ENCODE peak calls at places on chromosomes 2 and 18, in four cellular contexts. G, H, Q and U are unnamed samples.

GRCh38 chr2:171436307-171436706 is 2.3 kb downstream of the DCAF17 start:
- DNase-seq in G (peak), H (peak), Q (peak), U (peak)

GRCh38 chr2:16069663-16069932 is 129.2 kb downstream of the MYCN start:
- DNase-seq in G (no peak), H (no peak), Q (no peak), U (no peak)

GRCh38 chr18:63099848-63100625 is 219.5 kb downstream of the BCL2 start:
- DNase-seq in G (no peak), H (peak), Q (no peak), U (peak)

GRCh38 chr18:35683021-35683420 is 101.5 kb downstream of the GALNT1 start:
- DNase-seq in G (no peak), H (no peak), Q (no peak), U (no peak)

GRCh38 chr2:47068966-47069627 is 86.0 kb downstream of the STPG4 start:
- DNase-seq in G (no peak), H (no peak), Q (no peak), U (no peak)

GRCh38 chr2:233007739-233008138 is 5.3 kb downstream of the NGEF start:
- DNase-seq in G (no peak), H (no peak), Q (no peak), U (no peak)

GRCh38 chr2:9089831-9090230 is 86.3 kb upstream of the MBOAT2 start:
- DNase-seq in G (no peak), H (no peak), Q (no peak), U (no peak)

GRCh38 chr2:20677301-20678176 is 10.6 kb downstream of the GDF7 start:
- DNase-seq in G (no peak), H (no peak), Q (no peak), U (peak)

GRCh38 chr2:200756618-200757321 is 54.9 kb upstream of the BZW1 start:
- DNase-seq in G (peak), H (peak), Q (peak), U (peak)

GRCh38 chr2:222399038-222399783 is 25.1 kb upstream of the SGPP2 start:
- DNase-seq in G (no peak), H (no peak), Q (no peak), U (no peak)

GRCh38 chr2:163943403-163944356 is 207.9 kb upstream of the FIGN start:
- DNase-seq in G (peak), H (no peak), Q (no peak), U (peak)

GRCh38 chr2:149387411-149387810 is 57.0 kb downstream of the LYPD6 start:
- DNase-seq in G (no peak), H (no peak), Q (no peak), U (peak)

GRCh38 chr2:149002891-149003740 is 35.4 kb upstream of the LYPD6B start:
- DNase-seq in G (no peak), H (no peak), Q (no peak), U (no peak)

GRCh38 chr2:139514946-139515345 is 734.8 kb upstream of the NXPH2 start:
- DNase-seq in G (no peak), H (no peak), Q (no peak), U (no peak)

GRCh38 chr2:246489-247145 is 17.2 kb downstream of the SH3YL1 start:
- DNase-seq in G (peak), H (peak), Q (peak), U (peak)

GRCh38 chr2:20507166-20507692 is 60.4 kb downstream of the RHOB start:
- DNase-seq in G (no peak), H (no peak), Q (peak), U (peak)

GRCh38 chr2:119212139-119212800 is 11.4 kb upstream of the STEAP3 start:
- DNase-seq in G (no peak), H (no peak), Q (no peak), U (no peak)

GRCh38 chr2:116706381-116706780 is 1108.1 kb upstream of the DDX18 start:
- DNase-seq in G (no peak), H (no peak), Q (no peak), U (no peak)

GRCh38 chr2:234463626-234464290 is 33.1 kb downstream of the ARL4C start:
- DNase-seq in G (peak), H (no peak), Q (no peak), U (no peak)

GRCh38 chr2:46540496-46541342 is 61.4 kb downstream of the TMEM247 start:
- DNase-seq in G (peak), H (peak), Q (peak), U (peak)